ENCODE peak calls at places on chromosomes 5 and 9, in eight cellular contexts. M is coronary artery, R is neural crest cell, O is LNCaP clone FGC, C is AG10803, V is GM12865, S is suprapubic skin, L is endothelial cell. I is an unnamed sample.

GRCh38 chr5:137192293-137192743 is 306.8 kb downstream of the SPOCK1 start:
- DNase-seq in M (no peak), L (no peak), S (no peak), V (no peak), O (peak), R (no peak), C (peak), I (no peak)

GRCh38 chr5:115557667-115558387 is 13.3 kb upstream of the FEM1C start:
- DNase-seq in M (no peak), R (no peak), S (no peak), V (no peak), C (peak), L (no peak), O (peak), I (no peak)

GRCh38 chr5:53261245-53261644 is 151.7 kb upstream of the MOCS2 start:
- DNase-seq in O (no peak), V (no peak), S (no peak), L (no peak), R (no peak), C (no peak), M (no peak), I (no peak)

GRCh38 chr5:111472579-111472978 is 39.8 kb downstream of the STARD4 start:
- DNase-seq in O (no peak), S (no peak), V (peak), M (no peak), L (no peak), C (no peak), R (no peak), I (no peak)

GRCh38 chr5:153629496-153629895 is 139.0 kb downstream of the GRIA1 start:
- DNase-seq in L (no peak), M (no peak), S (no peak), R (no peak), V (no peak), C (no peak), O (no peak), I (no peak)

GRCh38 chr9:136050706-136051567 is 44.2 kb downstream of the NACC2 start:
- DNase-seq in M (no peak), O (no peak), L (no peak), C (no peak), S (no peak), V (no peak), R (peak), I (peak)

GRCh38 chr5:135880278-135880677 is 15.4 kb downstream of the IL9 start:
- DNase-seq in S (peak), L (peak), V (peak), R (no peak), C (no peak), M (no peak), O (no peak), I (no peak)

GRCh38 chr9:6984941-6985578 is 227.3 kb downstream of the KDM4C start:
- DNase-seq in V (no peak), S (no peak), C (peak), L (no peak), R (no peak), O (no peak), M (no peak), I (no peak)

GRCh38 chr5:36790847-36791246 is 85.7 kb upstream of the NIPBL start:
- DNase-seq in C (peak), R (no peak), O (no peak), V (no peak), M (no peak), L (no peak), S (no peak), I (no peak)

GRCh38 chr5:91219141-91219802 is 163.8 kb downstream of the ARRDC3 start:
- DNase-seq in M (no peak), R (no peak), V (no peak), S (no peak), C (peak), O (peak), L (no peak), I (no peak)

GRCh38 chr5:80382488-80382887 is 25.4 kb upstream of the ZFYVE16 start:
- DNase-seq in L (no peak), C (no peak), V (no peak), O (no peak), R (no peak), M (no peak), S (no peak), I (no peak)

GRCh38 chr5:111486055-111486454 is 26.3 kb downstream of the STARD4 start:
- DNase-seq in R (no peak), L (no peak), S (no peak), V (no peak), C (no peak), O (no peak), M (no peak), I (no peak)

GRCh38 chr9:83472221-83472665 is 66.0 kb downstream of the FRMD3 start:
- DNase-seq in R (no peak), C (peak), S (no peak), L (no peak), O (no peak), V (no peak), M (no peak), I (no peak)

GRCh38 chr5:169666365-169666764 is 29.3 kb downstream of the DOCK2 start:
- DNase-seq in L (no peak), C (no peak), O (no peak), R (no peak), M (no peak), S (no peak), V (no peak), I (no peak)

GRCh38 chr5:68958428-68958827 is 135.4 kb upstream of the SLC30A5 start:
- DNase-seq in O (no peak), C (no peak), M (no peak), S (no peak), R (no peak), V (no peak), L (no peak), I (no peak)

GRCh38 chr5:171152382-171152781 is 156.7 kb upstream of the TLX3 start:
- DNase-seq in M (no peak), V (no peak), S (no peak), O (peak), R (no peak), L (no peak), C (peak), I (no peak)
- TF ChIP-seq CTCF in M (no peak), V (no peak), S (no peak), O (peak), R (no peak), L (no peak), C (peak), I (peak)

GRCh38 chr5:23136958-23137357 is 283.8 kb upstream of the CDH12 start:
- DNase-seq in L (no peak), M (no peak), O (no peak), R (no peak), V (no peak), S (no peak), C (no peak), I (no peak)

DNA sequence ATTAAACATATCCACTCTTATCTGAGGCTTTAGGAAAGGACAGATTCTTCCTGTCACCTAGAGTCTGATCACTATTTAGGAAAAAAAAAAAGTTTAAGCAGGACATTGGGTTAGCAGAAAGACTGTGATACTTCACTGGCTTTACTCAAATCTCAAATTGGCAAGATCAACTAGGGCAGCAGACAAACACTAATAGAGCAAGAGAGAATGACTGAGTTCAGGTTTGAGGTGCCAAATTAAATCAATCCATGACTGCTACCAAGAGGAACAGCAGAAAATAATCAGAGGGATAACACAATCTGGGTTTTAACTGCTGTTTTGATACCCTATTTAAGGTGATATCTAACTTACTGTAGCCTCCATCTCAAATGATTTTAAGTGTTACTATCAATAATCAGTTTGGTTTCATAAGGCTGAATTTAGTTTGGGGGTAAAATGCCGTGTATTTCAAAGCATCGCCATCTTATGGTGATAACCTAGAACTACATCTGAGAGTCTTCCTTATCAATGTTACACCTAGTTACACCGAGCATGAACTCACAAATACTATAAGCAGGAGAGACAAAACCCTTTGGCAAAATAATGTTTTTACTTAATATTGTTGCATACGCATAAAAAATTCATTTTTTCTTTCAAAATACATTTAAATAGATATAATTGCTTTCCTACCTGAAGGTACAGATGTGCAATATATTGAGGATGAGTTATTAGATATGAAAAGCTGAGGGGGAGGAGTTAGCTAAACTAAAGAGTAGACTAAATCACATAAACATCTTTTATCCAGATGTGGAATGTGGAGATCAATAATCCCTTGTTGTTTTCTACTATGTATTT is 286.4 kb upstream of the CDH12 start:
- DNase-seq in C (no peak), L (no peak), R (no peak), O (no peak), S (no peak), V (peak), M (no peak), I (no peak)
- TF ChIP-seq CTCF in C (no peak), L (peak), R (peak), O (peak), S (peak), V (no peak), M (no peak), I (peak)

GRCh38 chr5:59036274-59036961 is 453.5 kb downstream of the RAB3C start:
- DNase-seq in M (no peak), S (no peak), C (peak), V (no peak), L (no peak), R (no peak), O (no peak), I (no peak)

GRCh38 chr5:59037453-59038168 is 454.7 kb downstream of the RAB3C start:
- DNase-seq in C (no peak), R (no peak), O (no peak), S (no peak), V (no peak), M (no peak), L (no peak), I (no peak)

GRCh38 chr5:59035681-59036080 is 452.8 kb downstream of the RAB3C start:
- DNase-seq in R (no peak), S (no peak), V (no peak), L (no peak), O (no peak), C (peak), M (no peak), I (no peak)

GRCh38 chr5:59037041-59037440 is 454.2 kb downstream of the RAB3C start:
- DNase-seq in L (no peak), C (no peak), O (no peak), S (no peak), R (no peak), M (no peak), V (no peak), I (no peak)

GRCh38 chr5:59034498-59035186 is 451.8 kb downstream of the RAB3C start:
- DNase-seq in M (no peak), R (no peak), O (peak), S (no peak), L (no peak), V (peak), C (peak), I (no peak)
- TF ChIP-seq CTCF in M (no peak), R (peak), O (peak), S (peak), L (peak), V (peak), C (peak), I (peak)

DNA sequence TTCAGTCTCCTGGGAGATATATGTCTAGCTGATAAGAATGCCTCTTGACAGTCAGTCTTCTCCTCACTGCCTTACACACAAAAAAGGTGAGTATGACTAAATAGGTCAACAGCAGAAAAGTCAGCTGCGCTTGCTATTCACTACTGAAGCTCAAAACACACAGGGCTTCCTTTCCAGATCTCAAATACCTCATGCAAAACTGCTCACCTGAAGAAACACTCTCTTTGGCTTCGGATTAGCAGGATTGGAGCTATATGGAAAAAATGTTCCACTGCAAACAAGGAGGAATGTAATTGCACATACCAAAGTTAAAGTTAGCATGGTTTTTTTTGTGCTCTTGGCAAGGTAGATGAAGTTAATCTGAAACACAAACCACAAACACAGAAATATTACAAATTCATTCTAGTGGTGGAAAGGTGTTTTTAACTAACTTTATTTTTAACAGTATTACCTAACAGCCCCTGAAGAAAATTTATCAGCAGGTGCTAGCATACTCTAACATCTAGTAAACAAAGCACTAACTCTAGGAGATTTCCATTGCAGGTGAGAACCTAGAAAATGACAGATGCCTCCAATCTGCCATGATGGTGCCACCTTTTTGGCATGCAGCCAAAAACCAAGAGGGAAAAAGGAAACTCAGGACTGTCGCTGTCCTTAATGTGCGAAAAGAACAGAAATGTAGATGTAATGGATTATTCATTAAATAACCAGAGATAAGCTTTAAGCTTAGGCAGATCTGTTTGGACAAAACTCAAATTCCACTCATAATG is 31.8 kb downstream of the ERMP1 start:
- DNase-seq in O (no peak), V (no peak), C (peak), L (no peak), R (no peak), M (no peak), S (no peak), I (no peak)
- TF ChIP-seq CTCF in O (no peak), V (no peak), C (no peak), L (no peak), R (no peak), M (no peak), S (no peak), I (no peak)

GRCh38 chr5:158165647-158166046 is 306.7 kb upstream of the CLINT1 start:
- DNase-seq in O (no peak), S (no peak), C (no peak), L (no peak), M (no peak), R (no peak), V (no peak), I (no peak)
- TF ChIP-seq CTCF in O (no peak), S (no peak), C (peak), L (no peak), M (no peak), R (no peak), V (no peak), I (peak)

DNA sequence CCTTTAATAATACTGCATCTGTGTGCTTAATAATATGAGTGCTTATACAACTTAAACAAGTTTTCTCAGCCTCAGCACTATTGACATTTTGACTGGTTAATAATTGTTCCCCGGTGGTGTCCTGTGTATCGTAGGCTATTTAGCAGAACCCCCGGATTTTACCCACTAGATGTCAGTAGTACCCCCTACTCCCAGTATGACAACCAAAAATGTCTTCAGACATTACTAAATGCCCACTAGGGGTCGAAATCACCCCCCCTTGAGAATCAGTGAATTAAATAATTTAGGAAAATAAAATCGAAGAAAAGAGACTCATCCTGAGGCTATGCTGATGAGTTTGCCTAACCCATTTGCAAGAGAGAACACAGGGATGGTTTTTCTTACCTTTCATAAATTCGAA is 166.3 kb downstream of the ATP10B start:
- DNase-seq in V (peak), O (no peak), S (no peak), L (peak), C (no peak), R (no peak), M (no peak), I (no peak)
- TF ChIP-seq CTCF in V (peak), O (peak), S (no peak), L (peak), C (no peak), R (peak), M (no peak), I (no peak)

GRCh38 chr9:34426340-34427074 is 31.9 kb downstream of the FAM219A start:
- DNase-seq in R (no peak), V (no peak), M (no peak), O (no peak), C (no peak), L (no peak), S (no peak), I (no peak)
- TF ChIP-seq CTCF in R (no peak), V (no peak), M (no peak), O (no peak), C (no peak), L (no peak), S (no peak), I (no peak)

DNA sequence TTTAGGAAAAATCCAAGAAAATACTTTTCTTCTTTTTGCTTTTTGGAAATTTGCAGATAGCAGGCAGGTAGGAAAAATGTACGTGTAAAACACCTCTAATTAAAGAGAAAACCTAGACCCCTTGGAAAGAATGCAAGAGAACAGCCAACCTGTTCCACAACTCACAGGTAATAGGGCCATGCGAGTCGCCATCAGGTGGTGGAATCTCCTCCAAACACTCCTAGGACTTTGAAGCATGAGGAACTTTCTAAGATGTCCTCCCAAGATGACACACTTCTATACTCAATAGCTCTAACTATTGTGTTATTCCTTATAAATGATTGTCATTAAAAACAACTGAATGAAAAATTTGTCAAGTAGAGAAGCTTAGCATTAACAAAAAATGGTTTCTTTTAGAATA is 174.0 kb downstream of the TMC1 start:
- DNase-seq in O (no peak), C (no peak), M (no peak), S (no peak), R (no peak), V (no peak), L (no peak), I (no peak)
- TF ChIP-seq CTCF in O (peak), C (no peak), M (no peak), S (no peak), R (no peak), V (no peak), L (no peak), I (no peak)

GRCh38 chr5:176570044-176570443 is 20.9 kb downstream of the CDHR2 start:
- DNase-seq in S (no peak), R (no peak), V (no peak), C (peak), M (no peak), L (no peak), O (no peak), I (no peak)
- TF ChIP-seq CTCF in S (no peak), R (no peak), V (no peak), C (no peak), M (no peak), L (no peak), O (no peak), I (peak)

GRCh38 chr9:77175152-77175551 is 2.2 kb upstream of the VPS13A start:
- DNase-seq in L (no peak), S (no peak), R (no peak), V (no peak), M (no peak), C (no peak), O (no peak), I (no peak)

GRCh38 chr9:77177894-77178794 is 810 bp downstream of the VPS13A start:
- DNase-seq in L (peak), M (peak), R (peak), C (peak), V (peak), O (no peak), S (no peak), I (no peak)

GRCh38 chr9:77176106-77176505 is 1.2 kb upstream of the VPS13A start:
- DNase-seq in O (no peak), L (no peak), R (no peak), S (no peak), M (no peak), V (no peak), C (no peak), I (no peak)

GRCh38 chr9:77176686-77177142 is 620 bp upstream of the VPS13A start:
- DNase-seq in O (no peak), S (no peak), C (no peak), L (no peak), R (no peak), V (no peak), M (no peak), I (no peak)

GRCh38 chr9:77177143-77177893 is at the start of gene VPS13A:
- DNase-seq in V (peak), O (peak), L (peak), C (peak), M (peak), R (peak), S (peak), I (peak)
- TF ChIP-seq CTCF in V (peak), O (peak), L (no peak), C (peak), M (no peak), R (peak), S (peak), I (peak)

I was measured in chondrocyte.